ENCODE peak calls at places on chromosomes 7 and 10, in seven cellular contexts. K, V, Z, H, G, I and N are unnamed samples.

GRCh38 chr10:92045641-92046106 is 122.1 kb downstream of the BTAF1 start:
- DNase-seq in K (no peak), V (no peak), Z (no peak), H (no peak), G (no peak), I (no peak), N (no peak)

GRCh38 chr7:151616443-151617213 is 96.9 kb upstream of the RHEB start:
- DNase-seq in K (no peak), V (no peak), Z (no peak), H (no peak), G (no peak), I (no peak), N (no peak)

GRCh38 chr7:134630237-134630636 is 16.4 kb upstream of the BPGM start:
- DNase-seq in K (no peak), V (no peak), Z (no peak), H (no peak), G (no peak), I (no peak), N (no peak)

GRCh38 chr10:86337121-86337601 is 29.4 kb downstream of the GRID1 start:
- DNase-seq in K (no peak), V (no peak), Z (no peak), H (peak; percentile 70), G (no peak), I (no peak), N (no peak)

GRCh38 chr7:44787762-44788161 is 8.7 kb upstream of the PPIA start:
- DNase-seq in K (no peak), V (no peak), Z (no peak), H (no peak), G (no peak), I (no peak), N (no peak)

GRCh38 chr10:54402576-54402975 is 398.5 kb downstream of the PCDH15 start:
- DNase-seq in K (no peak), V (no peak), Z (no peak), H (no peak), G (no peak), I (peak; percentile 4), N (no peak)

GRCh38 chr10:117762819-117763172 is 220.2 kb downstream of the EMX2 start:
- DNase-seq in K (no peak), V (no peak), Z (no peak), H (no peak), G (no peak), I (no peak), N (no peak)

GRCh38 chr10:92829042-92829785 is 19.1 kb upstream of the EXOC6 start:
- DNase-seq in K (no peak), V (no peak), Z (no peak), H (no peak), G (no peak), I (peak; percentile 71), N (no peak)

GRCh38 chr10:47356708-47357107 is 8.5 kb downstream of the RBP3 start:
- DNase-seq in K (no peak), V (no peak), Z (no peak), H (no peak), G (no peak), I (no peak), N (no peak)

GRCh38 chr10:84306751-84307384 is 21.5 kb upstream of the CCSER2 start:
- DNase-seq in K (no peak), V (no peak), Z (no peak), H (no peak), G (no peak), I (no peak), N (no peak)

GRCh38 chr10:239109-239508 is 103.9 kb downstream of the ZMYND11 start:
- DNase-seq in K (no peak), V (peak; percentile 8), Z (no peak), H (no peak), G (no peak), I (peak; percentile 10), N (no peak)

GRCh38 chr10:60801538-60801937 is 23.3 kb downstream of the CDK1 start:
- DNase-seq in K (no peak), V (no peak), Z (no peak), H (no peak), G (no peak), I (no peak), N (no peak)

GRCh38 chr10:59905735-59906416 is 480 bp downstream of the CCDC6 start:
- DNase-seq in K (no peak), V (peak; percentile 6), Z (peak; percentile 12), H (peak; percentile 23), G (no peak), I (peak; percentile 8), N (no peak)

GRCh38 chr10:96826438-96826837 is 5.7 kb upstream of the LCOR start:
- DNase-seq in K (no peak), V (no peak), Z (no peak), H (no peak), G (no peak), I (no peak), N (no peak)

GRCh38 chr10:100502926-100503480 is 16.7 kb downstream of the SEC31B start:
- DNase-seq in K (no peak), V (no peak), Z (no peak), H (no peak), G (no peak), I (no peak), N (no peak)

GRCh38 chr7:47193003-47193402 is 388.9 kb downstream of the TNS3 start:
- DNase-seq in K (no peak), V (no peak), Z (no peak), H (no peak), G (no peak), I (no peak), N (no peak)

GRCh38 chr10:78433722-78434535 is 400.3 kb downstream of the RPS24 start:
- DNase-seq in K (peak; percentile 29), V (peak; percentile 70), Z (no peak), H (no peak), G (peak; percentile 49), I (peak; percentile 19), N (no peak)

GRCh38 chr10:95798307-95798850 is 42.4 kb downstream of the ENTPD1 start:
- DNase-seq in K (no peak), V (no peak), Z (no peak), H (no peak), G (no peak), I (no peak), N (no peak)

GRCh38 chr10:112914288-112914952 is 35.6 kb upstream of the TCF7L2 start:
- DNase-seq in K (no peak), V (no peak), Z (no peak), H (no peak), G (no peak), I (no peak), N (no peak)

GRCh38 chr10:55500931-55501559 is 700.0 kb upstream of the PCDH15 start:
- DNase-seq in K (peak; percentile 15), V (peak; percentile 6), Z (no peak), H (peak; percentile 5), G (no peak), I (peak; percentile 36), N (no peak)

GRCh38 chr10:30786131-30786530 is 156.6 kb upstream of the LYZL2 start:
- DNase-seq in K (no peak), V (peak; percentile 88), Z (no peak), H (no peak), G (no peak), I (no peak), N (no peak)

GRCh38 chr10:93062499-93063216 is 2.1 kb downstream of the CYP26C1 start:
- DNase-seq in K (no peak), V (no peak), Z (no peak), H (peak; percentile 75), G (no peak), I (no peak), N (no peak)

GRCh38 chr7:123522061-123522460 is 12.3 kb downstream of the IQUB start:
- DNase-seq in K (no peak), V (no peak), Z (no peak), H (no peak), G (no peak), I (peak; percentile 82), N (no peak)

GRCh38 chr10:97207131-97207530 is 21.4 kb upstream of the SLIT1 start:
- DNase-seq in K (no peak), V (no peak), Z (no peak), H (no peak), G (no peak), I (no peak), N (no peak)

GRCh38 chr10:53140516-53140915 is 367.9 kb upstream of the MBL2 start:
- DNase-seq in K (no peak), V (no peak), Z (no peak), H (no peak), G (no peak), I (no peak), N (no peak)

GRCh38 chr7:135995751-135996150 is 18.6 kb upstream of the MTPN start:
- DNase-seq in K (no peak), V (no peak), Z (no peak), H (no peak), G (no peak), I (no peak), N (no peak)

GRCh38 chr10:104255244-104255981 is 721 bp downstream of the GSTO1 start:
- DNase-seq in K (peak; percentile 56), V (peak; percentile 53), Z (no peak), H (peak; percentile 35), G (no peak), I (peak; percentile 23), N (no peak)

GRCh38 chr7:90933984-90934383 is 330.2 kb upstream of the FZD1 start:
- DNase-seq in K (no peak), V (no peak), Z (no peak), H (no peak), G (no peak), I (no peak), N (no peak)

GRCh38 chr7:73822319-73823173 is 8.2 kb upstream of the CLDN4 start:
- DNase-seq in K (no peak), V (peak; percentile 100), Z (no peak), H (no peak), G (no peak), I (peak; percentile 99), N (peak; percentile 27)

GRCh38 chr10:121070257-121070656 is 219.1 kb downstream of the WDR11 start:
- DNase-seq in K (no peak), V (no peak), Z (no peak), H (no peak), G (no peak), I (no peak), N (no peak)

GRCh38 chr10:93600861-93601773 is at the start of gene RBP4:
- DNase-seq in K (peak; percentile 12), V (peak; percentile 11), Z (no peak), H (no peak), G (no peak), I (no peak), N (no peak)

GRCh38 chr7:142581341-142581740 is 167.9 kb upstream of the PRSS1 start:
- DNase-seq in K (no peak), V (peak; percentile 69), Z (peak; percentile 7), H (peak; percentile 42), G (no peak), I (no peak), N (no peak)

GRCh38 chr10:81071087-81071796 is 533.5 kb downstream of the SH2D4B start:
- DNase-seq in K (no peak), V (no peak), Z (no peak), H (no peak), G (no peak), I (no peak), N (no peak)